ENCODE peak calls at places on chromosome 13, in nine cellular contexts. B is nephron progenitor cell; M is astrocyte of the spinal cord; I is CD4-positive, alpha-beta T cell; W is choroid plexus epithelial cell; U is glutamatergic neuron; T is IMR-90; S is heart left ventricle; N is fibroblast of mammary gland. O is an unnamed sample.

GRCh38 chr13:94534171-94534570 is 54.7 kb upstream of the DCT start:
- DNase-seq in B (no peak), M (peak), I (no peak), W (peak), U (no peak), T (peak), S (no peak), N (peak), O (no peak)

GRCh38 chr13:108342369-108343289 is 73.1 kb downstream of the TNFSF13B start:
- DNase-seq in B (no peak), M (peak), I (no peak), W (peak), U (no peak), T (peak), S (no peak), N (peak), O (peak)

GRCh38 chr13:50838031-50838430 is 5.5 kb downstream of the DLEU7 start:
- DNase-seq in B (no peak), M (no peak), I (no peak), W (no peak), U (no peak), T (no peak), S (no peak), N (no peak), O (no peak)

GRCh38 chr13:76879211-76879875 is 6.9 kb downstream of the KCTD12 start:
- DNase-seq in B (no peak), M (peak), I (peak), W (peak), U (no peak), T (peak), S (peak), N (peak), O (peak)

GRCh38 chr13:39415403-39415802 is 187.6 kb downstream of the LHFPL6 start:
- DNase-seq in B (no peak), M (peak), I (no peak), W (peak), U (peak), T (peak), S (peak), N (peak), O (peak)

GRCh38 chr13:97932006-97932405 is 21.5 kb upstream of the IPO5 start:
- DNase-seq in B (no peak), M (no peak), I (no peak), W (no peak), U (no peak), T (no peak), S (no peak), N (no peak), O (no peak)

GRCh38 chr13:25692156-25692555 is 320.4 kb downstream of the ATP8A2 start:
- DNase-seq in B (peak), M (no peak), I (no peak), W (no peak), U (peak), T (no peak), S (no peak), N (no peak), O (no peak)

GRCh38 chr13:113836917-113837553 is 26.8 kb downstream of the GAS6 start:
- DNase-seq in B (no peak), M (peak), I (no peak), W (peak), U (peak), T (peak), S (peak), N (peak), O (no peak)

GRCh38 chr13:66618702-66619101 is 611.4 kb downstream of the PCDH9 start:
- DNase-seq in B (no peak), M (peak), I (no peak), W (peak), U (no peak), T (peak), S (no peak), N (peak), O (no peak)

GRCh38 chr13:84393981-84394625 is 511.8 kb upstream of the SLITRK1 start:
- DNase-seq in B (no peak), M (no peak), I (no peak), W (no peak), U (no peak), T (no peak), S (no peak), N (no peak), O (no peak)

GRCh38 chr13:63124863-63125262 is 1709.2 kb upstream of the PCDH20 start:
- DNase-seq in B (no peak), M (peak), I (no peak), W (peak), U (no peak), T (peak), S (no peak), N (peak), O (no peak)

GRCh38 chr13:46804391-46804815 is 7.4 kb upstream of the ESD start:
- DNase-seq in B (no peak), M (peak), I (no peak), W (peak), U (no peak), T (peak), S (no peak), N (peak), O (no peak)

GRCh38 chr13:109616021-109616420 is 170.4 kb downstream of the IRS2 start:
- DNase-seq in B (no peak), M (no peak), I (no peak), W (no peak), U (no peak), T (no peak), S (no peak), N (no peak), O (no peak)

GRCh38 chr13:113077953-113078894 is 27.4 kb upstream of the F7 start:
- DNase-seq in B (no peak), M (no peak), I (no peak), W (no peak), U (no peak), T (no peak), S (peak), N (no peak), O (no peak)

GRCh38 chr13:34174671-34175145 is 356.8 kb downstream of the RFC3 start:
- DNase-seq in B (no peak), M (peak), I (no peak), W (peak), U (no peak), T (peak), S (no peak), N (peak), O (no peak)

GRCh38 chr13:59345316-59345715 is 818.4 kb downstream of the DIAPH3 start:
- DNase-seq in B (no peak), M (peak), I (no peak), W (peak), U (no peak), T (no peak), S (peak), N (no peak), O (no peak)

GRCh38 chr13:59342396-59342795 is 821.3 kb downstream of the DIAPH3 start:
- DNase-seq in B (no peak), M (no peak), I (no peak), W (no peak), U (no peak), T (no peak), S (no peak), N (no peak), O (no peak)

GRCh38 chr13:59346861-59347470 is 816.8 kb downstream of the DIAPH3 start:
- DNase-seq in B (no peak), M (no peak), I (no peak), W (no peak), U (no peak), T (no peak), S (no peak), N (no peak), O (no peak)

GRCh38 chr13:59343132-59343531 is 820.6 kb downstream of the DIAPH3 start:
- DNase-seq in B (no peak), M (no peak), I (no peak), W (no peak), U (no peak), T (no peak), S (no peak), N (no peak), O (no peak)

GRCh38 chr13:59343993-59344780 is 819.5 kb downstream of the DIAPH3 start:
- DNase-seq in B (no peak), M (no peak), I (no peak), W (no peak), U (no peak), T (no peak), S (no peak), N (no peak), O (no peak)
- TF ChIP-seq CTCF in B (no peak), M (no peak), I (no peak), W (no peak), U (no peak), T (no peak), S (peak), N (no peak), O (no peak)

DNA sequence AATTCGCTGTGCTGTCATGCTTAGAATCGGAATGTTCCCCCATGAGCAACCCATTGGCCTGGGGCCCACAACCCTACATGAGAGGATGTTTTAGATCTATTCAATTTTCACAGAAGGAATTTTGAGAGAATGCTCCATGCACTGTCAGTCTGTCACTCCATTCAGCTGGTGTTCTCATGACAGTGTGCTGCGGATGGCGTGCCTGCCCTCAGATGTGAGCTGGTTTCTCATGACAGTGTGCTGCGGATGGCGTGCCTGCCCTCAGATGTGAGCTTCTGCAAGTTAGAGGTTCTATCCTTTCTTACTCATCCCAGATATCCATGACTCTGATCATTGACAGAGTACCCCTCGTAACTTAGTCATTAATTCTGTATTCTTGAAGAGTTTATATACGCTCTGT is 1193.0 kb downstream of the EFNB2 start:
- DNase-seq in B (no peak), M (no peak), I (no peak), W (no peak), U (no peak), T (peak), S (no peak), N (no peak), O (no peak)
- TF ChIP-seq CTCF in B (no peak), M (no peak), I (no peak), W (no peak), U (no peak), T (no peak), S (no peak), N (no peak), O (no peak)

GRCh38 chr13:96141032-96141431 is 51.1 kb downstream of the HS6ST3 start:
- DNase-seq in B (no peak), M (peak), I (no peak), W (peak), U (no peak), T (peak), S (no peak), N (peak), O (no peak)
- TF ChIP-seq CTCF in B (peak), M (peak), I (no peak), W (peak), U (no peak), T (peak), S (peak), N (peak), O (no peak)

GRCh38 chr13:72561791-72562190 is 165.6 kb downstream of the MZT1 start:
- DNase-seq in B (no peak), M (no peak), I (no peak), W (no peak), U (no peak), T (no peak), S (no peak), N (no peak), O (no peak)

GRCh38 chr13:72570019-72570418 is 157.4 kb downstream of the MZT1 start:
- DNase-seq in B (no peak), M (no peak), I (no peak), W (peak), U (no peak), T (no peak), S (no peak), N (no peak), O (peak)

GRCh38 chr13:72565893-72566292 is 161.5 kb downstream of the MZT1 start:
- DNase-seq in B (peak), M (peak), I (no peak), W (peak), U (no peak), T (peak), S (no peak), N (peak), O (peak)

GRCh38 chr13:72562686-72563085 is 164.7 kb downstream of the MZT1 start:
- DNase-seq in B (no peak), M (no peak), I (no peak), W (no peak), U (no peak), T (no peak), S (no peak), N (no peak), O (no peak)

DNA sequence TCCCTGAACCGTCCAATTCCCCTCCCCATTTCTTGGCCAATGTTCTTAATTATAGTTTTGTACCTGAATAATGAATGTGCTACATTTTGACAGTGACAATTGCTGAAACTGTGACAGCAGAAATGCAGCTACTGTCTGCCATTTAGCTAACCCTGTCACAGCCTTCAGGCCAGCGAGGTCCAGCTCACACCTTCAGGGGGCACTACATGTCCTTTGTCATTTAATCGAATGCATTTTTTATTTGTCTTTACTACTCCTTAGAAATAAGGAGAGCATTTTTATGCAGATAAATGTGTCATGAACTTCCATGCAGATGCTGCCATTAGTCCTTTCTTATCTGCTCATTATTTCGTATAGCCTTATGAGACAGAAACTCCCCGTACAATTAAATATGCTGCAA is 159.9 kb downstream of the MZT1 start:
- DNase-seq in B (no peak), M (no peak), I (no peak), W (no peak), U (no peak), T (no peak), S (no peak), N (no peak), O (no peak)
- TF ChIP-seq CTCF in B (no peak), M (no peak), I (no peak), W (no peak), U (no peak), T (no peak), S (no peak), N (no peak), O (no peak)

GRCh38 chr13:49098771-49099512 is 121.2 kb upstream of the MLNR start:
- DNase-seq in B (no peak), M (peak), I (no peak), W (peak), U (no peak), T (no peak), S (no peak), N (peak), O (no peak)
- TF ChIP-seq CTCF in B (peak), M (peak), I (no peak), W (peak), U (no peak), T (peak), S (peak), N (peak), O (peak)

DNA sequence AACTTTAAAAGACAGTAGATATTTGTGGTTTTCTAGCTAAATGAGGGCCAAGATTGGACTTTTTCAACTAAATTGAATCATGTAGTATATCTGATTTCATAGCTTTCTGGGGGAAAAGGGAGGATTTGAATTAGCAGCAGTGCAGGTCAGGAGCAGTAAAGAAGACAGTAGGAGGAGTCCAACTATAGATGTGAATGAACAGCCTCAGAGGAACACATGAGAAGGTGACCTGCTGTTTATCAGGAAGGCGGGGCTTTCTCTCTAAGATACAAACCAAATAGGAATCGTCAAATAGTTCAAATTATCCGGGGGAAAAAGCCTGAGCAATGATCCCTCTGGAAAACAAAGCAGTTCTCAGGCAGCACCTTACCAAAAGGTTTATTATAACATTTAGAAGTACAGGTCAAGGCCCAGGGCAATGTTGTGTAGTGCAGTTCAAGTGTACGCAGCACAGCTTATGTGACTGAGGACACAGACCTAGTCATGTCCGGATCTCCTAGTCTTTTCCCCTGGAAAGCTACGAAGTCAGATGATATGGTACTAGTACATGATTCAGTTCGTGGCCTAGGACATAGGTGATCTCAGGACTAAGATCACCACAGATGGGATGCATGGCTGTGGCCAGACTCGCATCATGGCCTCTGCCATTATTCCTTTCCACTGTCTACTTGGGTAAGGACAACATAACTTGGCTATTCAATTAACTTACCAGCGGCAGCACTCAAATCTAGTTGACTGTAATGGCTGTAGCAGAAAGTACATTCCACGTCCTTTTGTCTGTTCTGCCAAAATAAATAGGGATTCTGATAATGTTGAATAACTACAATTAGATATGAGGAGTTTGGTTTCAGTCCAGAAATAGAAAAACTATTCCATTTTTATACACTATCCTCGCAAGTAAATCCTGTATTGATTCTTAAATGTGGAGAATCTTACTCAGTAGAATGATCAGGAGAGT is 40.3 kb downstream of the MPHOSPH8 start:
- DNase-seq in B (no peak), M (no peak), I (no peak), W (peak), U (no peak), T (no peak), S (no peak), N (no peak), O (no peak)
- TF ChIP-seq CTCF in B (no peak), M (no peak), I (no peak), W (no peak), U (no peak), T (no peak), S (no peak), N (no peak), O (no peak)

GRCh38 chr13:106377341-106377740 is 158.1 kb downstream of the EFNB2 start:
- DNase-seq in B (no peak), M (no peak), I (no peak), W (no peak), U (no peak), T (no peak), S (no peak), N (no peak), O (no peak)

GRCh38 chr13:106374631-106375030 is 160.8 kb downstream of the EFNB2 start:
- DNase-seq in B (no peak), M (no peak), I (no peak), W (no peak), U (no peak), T (no peak), S (no peak), N (no peak), O (no peak)

GRCh38 chr13:106378263-106378662 is 157.2 kb downstream of the EFNB2 start:
- DNase-seq in B (no peak), M (no peak), I (no peak), W (no peak), U (no peak), T (no peak), S (no peak), N (no peak), O (no peak)

GRCh38 chr13:106375085-106375484 is 160.4 kb downstream of the EFNB2 start:
- DNase-seq in B (no peak), M (no peak), I (no peak), W (no peak), U (no peak), T (no peak), S (no peak), N (no peak), O (no peak)

DNA sequence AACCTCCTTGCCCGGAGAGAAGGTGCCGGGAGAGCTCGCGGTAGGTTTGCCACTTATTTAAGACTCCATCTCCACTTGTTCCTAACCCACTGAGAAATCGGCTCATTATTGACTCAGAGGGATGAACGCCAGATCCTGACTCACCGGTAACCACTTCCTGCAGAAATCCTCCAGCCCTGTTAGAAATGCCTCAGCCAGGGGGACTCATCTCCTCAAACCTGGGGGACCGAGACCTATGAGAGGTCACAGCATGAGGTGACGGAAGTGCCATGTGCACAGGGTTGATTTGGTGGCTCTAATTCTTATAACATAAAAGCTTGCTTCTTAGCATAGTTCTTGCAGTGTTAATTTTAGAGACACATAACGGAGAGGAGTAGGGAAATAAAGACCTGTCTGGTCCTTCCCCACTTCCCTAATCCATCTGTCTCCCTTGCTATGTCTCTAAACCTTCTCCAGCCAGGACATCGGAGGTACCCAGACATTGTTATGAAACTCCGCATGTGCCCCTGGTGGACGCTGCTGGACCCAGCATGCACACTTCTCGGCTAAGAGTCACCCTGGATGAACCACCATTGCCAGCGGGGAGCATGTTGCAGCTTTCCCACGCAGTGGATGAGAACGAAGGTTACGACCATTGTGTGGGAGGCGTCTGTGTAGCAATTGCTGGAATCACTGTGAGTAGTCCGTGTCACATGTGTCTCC is 158.9 kb downstream of the EFNB2 start:
- DNase-seq in B (no peak), M (peak), I (no peak), W (peak), U (no peak), T (peak), S (no peak), N (peak), O (no peak)
- TF ChIP-seq CTCF in B (no peak), M (peak), I (no peak), W (peak), U (peak), T (no peak), S (no peak), N (peak), O (no peak)